ENCODE peak calls at places on chromosome 4, in seven cellular contexts. One of them, this sample, is unnamed.

GRCh38 chr4:3305610-3306371 is 13.0 kb downstream of the RGS12 start:
- DNase-seq in Panc1: no peak
- DNase-seq in HCT116: no peak
- DNase-seq in SK-N-SH: no peak
- DNase-seq in HepG2: no peak
- DNase-seq in GM23338: no peak
- DNase-seq in A549: no peak
- DNase-seq in this sample: no peak

GRCh38 chr4:80265571-80266266 is 745 bp upstream of the FGF5 start:
- DNase-seq in SK-N-SH: peak; percentile 64
- DNase-seq in Panc1: no peak
- DNase-seq in HepG2: no peak
- DNase-seq in A549: no peak
- DNase-seq in HCT116: no peak
- DNase-seq in GM23338: peak; percentile 33
- DNase-seq in this sample: no peak

GRCh38 chr4:150318971-150319370 is 240.7 kb downstream of the DCLK2 start:
- DNase-seq in A549: no peak
- DNase-seq in GM23338: no peak
- DNase-seq in HepG2: no peak
- DNase-seq in SK-N-SH: no peak
- DNase-seq in HCT116: no peak
- DNase-seq in Panc1: no peak
- DNase-seq in this sample: no peak

GRCh38 chr4:127580891-127581290 is 51.9 kb upstream of the INTU start:
- DNase-seq in HepG2: no peak
- DNase-seq in Panc1: no peak
- DNase-seq in GM23338: no peak
- DNase-seq in HCT116: no peak
- DNase-seq in SK-N-SH: no peak
- DNase-seq in A549: no peak
- DNase-seq in this sample: no peak

GRCh38 chr4:47187608-47188007 is 156.2 kb downstream of the GABRB1 start:
- DNase-seq in SK-N-SH: no peak
- DNase-seq in HepG2: no peak
- DNase-seq in A549: no peak
- DNase-seq in GM23338: no peak
- DNase-seq in HCT116: no peak
- DNase-seq in Panc1: no peak
- DNase-seq in this sample: no peak

GRCh38 chr4:1869530-1870327 is 1.5 kb upstream of the NSD2 start:
- DNase-seq in HCT116: no peak
- DNase-seq in HepG2: no peak
- DNase-seq in Panc1: no peak
- DNase-seq in GM23338: no peak
- DNase-seq in SK-N-SH: no peak
- DNase-seq in A549: no peak
- DNase-seq in this sample: no peak

GRCh38 chr4:56817840-56818491 is 3.5 kb downstream of the SPINK2 start:
- DNase-seq in Panc1: no peak
- DNase-seq in HCT116: no peak
- DNase-seq in SK-N-SH: no peak
- DNase-seq in HepG2: no peak
- DNase-seq in GM23338: no peak
- DNase-seq in A549: no peak
- DNase-seq in this sample: no peak

GRCh38 chr4:184310171-184310567 is 92.5 kb upstream of the ENPP6 start:
- DNase-seq in HepG2: no peak
- DNase-seq in SK-N-SH: no peak
- DNase-seq in HCT116: no peak
- DNase-seq in Panc1: no peak
- DNase-seq in A549: no peak
- DNase-seq in GM23338: peak; percentile 50
- DNase-seq in this sample: peak; percentile 51

GRCh38 chr4:106584590-106584989 is 216.0 kb upstream of the GIMD1 start:
- DNase-seq in GM23338: no peak
- DNase-seq in Panc1: no peak
- DNase-seq in SK-N-SH: no peak
- DNase-seq in A549: no peak
- DNase-seq in HCT116: no peak
- DNase-seq in HepG2: no peak
- DNase-seq in this sample: no peak

GRCh38 chr4:182231503-182231902 is 11.7 kb upstream of the TENM3 start:
- DNase-seq in A549: no peak
- DNase-seq in GM23338: no peak
- DNase-seq in Panc1: no peak
- DNase-seq in HCT116: no peak
- DNase-seq in SK-N-SH: no peak
- DNase-seq in HepG2: no peak
- DNase-seq in this sample: no peak

GRCh38 chr4:73883306-73883705 is 14.1 kb downstream of the CXCL1 start:
- DNase-seq in HepG2: no peak
- DNase-seq in A549: no peak
- DNase-seq in GM23338: no peak
- DNase-seq in Panc1: no peak
- DNase-seq in SK-N-SH: no peak
- DNase-seq in HCT116: no peak
- DNase-seq in this sample: no peak

GRCh38 chr4:110309686-110310085 is 111.3 kb upstream of the ELOVL6 start:
- DNase-seq in A549: no peak
- DNase-seq in HCT116: no peak
- DNase-seq in HepG2: no peak
- DNase-seq in Panc1: no peak
- DNase-seq in GM23338: no peak
- DNase-seq in SK-N-SH: peak; percentile 62
- DNase-seq in this sample: no peak

GRCh38 chr4:153362184-153362583 is 17.7 kb downstream of the MND1 start:
- DNase-seq in HepG2: no peak
- DNase-seq in GM23338: no peak
- DNase-seq in A549: no peak
- DNase-seq in Panc1: no peak
- DNase-seq in HCT116: no peak
- DNase-seq in SK-N-SH: peak; percentile 21
- DNase-seq in this sample: no peak

GRCh38 chr4:83208371-83208770 is 76.2 kb downstream of the COQ2 start:
- DNase-seq in HCT116: no peak
- DNase-seq in A549: peak; percentile 12
- DNase-seq in HepG2: no peak
- DNase-seq in SK-N-SH: no peak
- DNase-seq in GM23338: no peak
- DNase-seq in Panc1: no peak
- DNase-seq in this sample: no peak
- TF ChIP-seq REST in HCT116: no peak
- TF ChIP-seq REST in A549: no peak
- TF ChIP-seq REST in HepG2: no peak
- TF ChIP-seq REST in SK-N-SH: no peak
- TF ChIP-seq REST in GM23338: no peak
- TF ChIP-seq REST in Panc1: no peak
- TF ChIP-seq REST in this sample: no peak

DNA sequence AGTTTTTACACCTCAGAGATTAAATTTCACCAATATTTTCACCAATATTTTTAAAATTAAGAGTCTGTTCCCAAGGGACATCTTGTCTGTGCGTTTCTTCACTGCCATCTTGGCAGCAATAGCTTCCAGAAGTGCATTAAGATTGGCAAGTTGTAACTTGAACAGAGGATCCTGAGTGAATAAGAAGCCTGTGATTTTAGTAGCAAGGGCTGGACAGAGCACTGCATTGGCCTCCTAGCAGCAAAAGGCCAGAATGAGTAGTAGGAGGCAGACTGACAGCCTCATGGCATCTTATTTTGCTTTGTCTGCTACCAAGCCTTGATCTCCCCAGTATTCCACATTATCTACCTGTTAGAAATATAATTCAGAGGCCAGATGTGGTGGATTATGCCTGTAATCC is 138.4 kb downstream of the CPE start:
- DNase-seq in Panc1: no peak
- DNase-seq in GM23338: no peak
- DNase-seq in HepG2: no peak
- DNase-seq in A549: no peak
- DNase-seq in HCT116: no peak
- DNase-seq in SK-N-SH: no peak
- DNase-seq in this sample: no peak
- TF ChIP-seq REST in Panc1: no peak
- TF ChIP-seq REST in GM23338: no peak
- TF ChIP-seq REST in HepG2: no peak
- TF ChIP-seq REST in A549: no peak
- TF ChIP-seq REST in HCT116: no peak
- TF ChIP-seq REST in SK-N-SH: no peak
- TF ChIP-seq REST in this sample: no peak

GRCh38 chr4:76342191-76342590 is 35.7 kb downstream of the STBD1 start:
- DNase-seq in A549: no peak
- DNase-seq in HepG2: no peak
- DNase-seq in Panc1: no peak
- DNase-seq in GM23338: no peak
- DNase-seq in HCT116: no peak
- DNase-seq in SK-N-SH: no peak
- DNase-seq in this sample: no peak

GRCh38 chr4:76339364-76339763 is 32.8 kb downstream of the STBD1 start:
- DNase-seq in HepG2: peak; percentile 3
- DNase-seq in A549: no peak
- DNase-seq in SK-N-SH: no peak
- DNase-seq in Panc1: no peak
- DNase-seq in HCT116: no peak
- DNase-seq in GM23338: no peak
- DNase-seq in this sample: no peak

GRCh38 chr4:76341063-76341462 is 34.5 kb downstream of the STBD1 start:
- DNase-seq in HepG2: no peak
- DNase-seq in HCT116: no peak
- DNase-seq in Panc1: no peak
- DNase-seq in SK-N-SH: no peak
- DNase-seq in A549: no peak
- DNase-seq in GM23338: no peak
- DNase-seq in this sample: no peak

GRCh38 chr4:76342803-76343202 is 36.3 kb downstream of the STBD1 start:
- DNase-seq in HCT116: no peak
- DNase-seq in Panc1: no peak
- DNase-seq in GM23338: no peak
- DNase-seq in A549: no peak
- DNase-seq in HepG2: no peak
- DNase-seq in SK-N-SH: no peak
- DNase-seq in this sample: no peak
- TF ChIP-seq REST in HCT116: no peak
- TF ChIP-seq REST in Panc1: no peak
- TF ChIP-seq REST in GM23338: no peak
- TF ChIP-seq REST in A549: no peak
- TF ChIP-seq REST in HepG2: no peak
- TF ChIP-seq REST in SK-N-SH: no peak
- TF ChIP-seq REST in this sample: no peak

GRCh38 chr4:158347596-158347995 is 137.3 kb downstream of the TMEM144 start:
- DNase-seq in HCT116: no peak
- DNase-seq in SK-N-SH: no peak
- DNase-seq in A549: no peak
- DNase-seq in GM23338: no peak
- DNase-seq in HepG2: no peak
- DNase-seq in Panc1: no peak
- DNase-seq in this sample: no peak

GRCh38 chr4:158353541-158354304 is 143.4 kb downstream of the TMEM144 start:
- DNase-seq in HCT116: no peak
- DNase-seq in SK-N-SH: no peak
- DNase-seq in A549: no peak
- DNase-seq in HepG2: no peak
- DNase-seq in Panc1: no peak
- DNase-seq in GM23338: no peak
- DNase-seq in this sample: no peak

GRCh38 chr4:158346576-158346975 is 136.3 kb downstream of the TMEM144 start:
- DNase-seq in HCT116: no peak
- DNase-seq in SK-N-SH: no peak
- DNase-seq in A549: no peak
- DNase-seq in HepG2: no peak
- DNase-seq in GM23338: no peak
- DNase-seq in Panc1: no peak
- DNase-seq in this sample: no peak

DNA sequence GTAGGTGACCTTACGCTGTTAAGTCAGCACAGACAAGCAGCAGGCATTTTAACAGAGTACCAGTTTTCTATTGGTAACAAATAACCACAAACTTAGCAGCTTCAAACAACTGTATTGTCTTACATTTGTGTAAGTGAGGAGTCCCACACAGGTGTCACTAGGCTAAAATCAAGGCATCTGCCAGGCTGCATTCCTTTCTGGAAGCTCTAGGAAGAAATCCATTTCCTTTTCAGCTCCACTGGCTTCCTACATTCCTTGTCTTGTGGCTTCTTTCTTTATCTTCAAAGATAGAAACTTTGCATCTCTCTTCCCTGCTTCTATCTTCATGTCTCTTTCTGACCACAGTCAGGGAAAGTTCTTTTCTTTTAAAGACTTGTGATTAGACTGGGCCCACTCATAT is 139.9 kb downstream of the TMEM144 start:
- DNase-seq in Panc1: no peak
- DNase-seq in GM23338: peak; percentile 71
- DNase-seq in HepG2: no peak
- DNase-seq in HCT116: no peak
- DNase-seq in A549: no peak
- DNase-seq in SK-N-SH: no peak
- DNase-seq in this sample: no peak
- TF ChIP-seq REST in Panc1: no peak
- TF ChIP-seq REST in GM23338: no peak
- TF ChIP-seq REST in HepG2: no peak
- TF ChIP-seq REST in HCT116: no peak
- TF ChIP-seq REST in A549: no peak
- TF ChIP-seq REST in SK-N-SH: no peak
- TF ChIP-seq REST in this sample: no peak

GRCh38 chr4:10099521-10100325 is 16.9 kb downstream of the WDR1 start:
- DNase-seq in HepG2: no peak
- DNase-seq in GM23338: no peak
- DNase-seq in A549: no peak
- DNase-seq in SK-N-SH: no peak
- DNase-seq in Panc1: no peak
- DNase-seq in HCT116: no peak
- DNase-seq in this sample: no peak
- TF ChIP-seq REST in HepG2: no peak
- TF ChIP-seq REST in GM23338: no peak
- TF ChIP-seq REST in A549: no peak
- TF ChIP-seq REST in SK-N-SH: no peak
- TF ChIP-seq REST in Panc1: no peak
- TF ChIP-seq REST in HCT116: no peak
- TF ChIP-seq REST in this sample: no peak

GRCh38 chr4:155207534-155208257 is 740 bp upstream of the NPY2R start:
- DNase-seq in GM23338: peak; percentile 76
- DNase-seq in A549: peak; percentile 15
- DNase-seq in SK-N-SH: peak; percentile 47
- DNase-seq in HepG2: no peak
- DNase-seq in Panc1: no peak
- DNase-seq in HCT116: no peak
- DNase-seq in this sample: no peak
- TF ChIP-seq REST in GM23338: no peak
- TF ChIP-seq REST in A549: no peak
- TF ChIP-seq REST in SK-N-SH: no peak
- TF ChIP-seq REST in HepG2: no peak
- TF ChIP-seq REST in Panc1: no peak
- TF ChIP-seq REST in HCT116: no peak
- TF ChIP-seq REST in this sample: no peak

GRCh38 chr4:147078875-147079658 is 133.4 kb upstream of the TTC29 start:
- DNase-seq in HepG2: no peak
- DNase-seq in A549: no peak
- DNase-seq in SK-N-SH: peak; percentile 58
- DNase-seq in Panc1: no peak
- DNase-seq in GM23338: no peak
- DNase-seq in HCT116: no peak
- DNase-seq in this sample: no peak
- TF ChIP-seq REST in HepG2: no peak
- TF ChIP-seq REST in A549: no peak
- TF ChIP-seq REST in SK-N-SH: no peak
- TF ChIP-seq REST in Panc1: no peak
- TF ChIP-seq REST in GM23338: no peak
- TF ChIP-seq REST in HCT116: no peak
- TF ChIP-seq REST in this sample: no peak